ENCODE peak calls at places on chromosomes 5 and 9, in eight cellular contexts. One of them, this sample, is unnamed.

GRCh38 chr9:125166762-125167161 is 22.8 kb downstream of the PPP6C start:
- DNase-seq in GM23338: no peak
- DNase-seq in left ventricle myocardium inferior: no peak
- DNase-seq in ovary: no peak
- DNase-seq in upper lobe of right lung: no peak
- DNase-seq in PC-3: no peak
- DNase-seq in adrenal gland: no peak
- DNase-seq in stomach: no peak
- DNase-seq in this sample: no peak

GRCh38 chr9:78778843-78779486 is 482.0 kb downstream of the PSAT1 start:
- DNase-seq in GM23338: no peak
- DNase-seq in left ventricle myocardium inferior: no peak
- DNase-seq in ovary: no peak
- DNase-seq in upper lobe of right lung: no peak
- DNase-seq in PC-3: no peak
- DNase-seq in adrenal gland: no peak
- DNase-seq in stomach: no peak
- DNase-seq in this sample: no peak

GRCh38 chr5:72818866-72819534 is 2.5 kb downstream of the TNPO1 start:
- DNase-seq in GM23338: peak
- DNase-seq in left ventricle myocardium inferior: peak
- DNase-seq in ovary: peak
- DNase-seq in upper lobe of right lung: peak
- DNase-seq in PC-3: peak
- DNase-seq in adrenal gland: peak
- DNase-seq in stomach: peak
- DNase-seq in this sample: no peak

GRCh38 chr5:163790497-163790896 is 285.1 kb downstream of the MAT2B start:
- DNase-seq in GM23338: no peak
- DNase-seq in left ventricle myocardium inferior: no peak
- DNase-seq in ovary: no peak
- DNase-seq in upper lobe of right lung: no peak
- DNase-seq in PC-3: peak
- DNase-seq in adrenal gland: no peak
- DNase-seq in stomach: no peak
- DNase-seq in this sample: no peak

GRCh38 chr5:124628721-124629596 is 117.5 kb downstream of the ZNF608 start:
- DNase-seq in GM23338: no peak
- DNase-seq in left ventricle myocardium inferior: no peak
- DNase-seq in ovary: no peak
- DNase-seq in upper lobe of right lung: no peak
- DNase-seq in PC-3: peak
- DNase-seq in adrenal gland: peak
- DNase-seq in stomach: no peak
- DNase-seq in this sample: peak

GRCh38 chr5:14148890-14149671 is 5.9 kb downstream of the TRIO start:
- DNase-seq in GM23338: peak
- DNase-seq in left ventricle myocardium inferior: no peak
- DNase-seq in ovary: no peak
- DNase-seq in upper lobe of right lung: no peak
- DNase-seq in PC-3: no peak
- DNase-seq in adrenal gland: no peak
- DNase-seq in stomach: no peak
- DNase-seq in this sample: no peak

GRCh38 chr5:133824661-133825254 is 143.7 kb downstream of the C5orf15 start:
- DNase-seq in GM23338: no peak
- DNase-seq in left ventricle myocardium inferior: no peak
- DNase-seq in ovary: no peak
- DNase-seq in upper lobe of right lung: no peak
- DNase-seq in PC-3: no peak
- DNase-seq in adrenal gland: no peak
- DNase-seq in stomach: no peak
- DNase-seq in this sample: peak

GRCh38 chr5:82314964-82315728 is 37.0 kb upstream of the RPS23 start:
- DNase-seq in GM23338: no peak
- DNase-seq in left ventricle myocardium inferior: no peak
- DNase-seq in ovary: no peak
- DNase-seq in upper lobe of right lung: no peak
- DNase-seq in PC-3: no peak
- DNase-seq in adrenal gland: no peak
- DNase-seq in stomach: no peak
- DNase-seq in this sample: no peak

DNA sequence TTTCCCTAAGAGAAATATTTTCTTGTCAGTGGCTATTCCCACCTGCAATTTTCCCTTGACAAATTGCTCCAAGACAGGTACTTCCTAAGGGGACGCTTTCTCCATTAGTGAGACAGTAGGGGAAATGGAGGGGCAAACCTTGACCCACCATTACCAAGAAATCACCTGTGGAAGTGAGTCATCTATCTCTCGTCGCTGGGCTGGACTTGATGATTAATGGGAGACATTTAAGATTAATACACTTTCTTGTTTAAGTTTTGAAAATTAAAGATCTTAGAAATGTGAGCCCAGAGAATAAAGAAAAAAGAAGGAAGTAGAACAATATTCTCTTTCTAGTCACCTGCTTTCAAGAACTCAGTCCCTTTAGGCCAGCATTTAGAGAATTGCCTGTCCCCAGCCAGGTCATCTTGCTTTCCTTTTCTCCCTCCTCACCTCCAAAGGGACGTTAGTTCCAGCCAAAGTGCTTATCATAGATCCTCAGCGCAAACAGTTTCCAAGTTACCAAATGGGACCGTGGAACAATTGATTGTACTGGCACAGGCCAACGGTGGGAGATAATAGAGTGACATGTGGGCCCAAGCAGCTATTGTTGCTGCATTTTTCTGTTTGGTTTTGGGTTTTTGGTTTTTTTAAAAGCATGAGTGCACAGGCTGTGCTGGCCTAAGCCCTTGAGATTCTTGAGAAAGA is 284.4 kb downstream of the ENC1 start:
- DNase-seq in GM23338: no peak
- DNase-seq in left ventricle myocardium inferior: no peak
- DNase-seq in ovary: no peak
- DNase-seq in upper lobe of right lung: no peak
- DNase-seq in PC-3: peak
- DNase-seq in adrenal gland: no peak
- DNase-seq in stomach: no peak
- DNase-seq in this sample: no peak
- H3K4me3 ChIP-seq in GM23338: no peak
- H3K4me3 ChIP-seq in left ventricle myocardium inferior: no peak
- H3K4me3 ChIP-seq in ovary: no peak
- H3K4me3 ChIP-seq in upper lobe of right lung: no peak
- H3K4me3 ChIP-seq in PC-3: no peak
- H3K4me3 ChIP-seq in adrenal gland: no peak
- H3K4me3 ChIP-seq in stomach: no peak
- H3K4me3 ChIP-seq in this sample: no peak

GRCh38 chr9:34047864-34048729 is 590 bp downstream of the UBAP2 start:
- DNase-seq in GM23338: peak
- DNase-seq in left ventricle myocardium inferior: peak
- DNase-seq in ovary: no peak
- DNase-seq in upper lobe of right lung: peak
- DNase-seq in PC-3: peak
- DNase-seq in adrenal gland: peak
- DNase-seq in stomach: peak
- DNase-seq in this sample: no peak

GRCh38 chr9:34049630-34050384 is 1.1 kb upstream of the UBAP2 start:
- DNase-seq in GM23338: peak
- DNase-seq in left ventricle myocardium inferior: no peak
- DNase-seq in ovary: no peak
- DNase-seq in upper lobe of right lung: no peak
- DNase-seq in PC-3: no peak
- DNase-seq in adrenal gland: peak
- DNase-seq in stomach: peak
- DNase-seq in this sample: no peak

GRCh38 chr9:34045903-34046302 is 2.8 kb downstream of the UBAP2 start:
- DNase-seq in GM23338: no peak
- DNase-seq in left ventricle myocardium inferior: no peak
- DNase-seq in ovary: no peak
- DNase-seq in upper lobe of right lung: no peak
- DNase-seq in PC-3: no peak
- DNase-seq in adrenal gland: no peak
- DNase-seq in stomach: no peak
- DNase-seq in this sample: no peak

GRCh38 chr9:34046784-34047379 is 1.8 kb downstream of the UBAP2 start:
- DNase-seq in GM23338: peak
- DNase-seq in left ventricle myocardium inferior: no peak
- DNase-seq in ovary: no peak
- DNase-seq in upper lobe of right lung: no peak
- DNase-seq in PC-3: peak
- DNase-seq in adrenal gland: no peak
- DNase-seq in stomach: no peak
- DNase-seq in this sample: no peak

DNA sequence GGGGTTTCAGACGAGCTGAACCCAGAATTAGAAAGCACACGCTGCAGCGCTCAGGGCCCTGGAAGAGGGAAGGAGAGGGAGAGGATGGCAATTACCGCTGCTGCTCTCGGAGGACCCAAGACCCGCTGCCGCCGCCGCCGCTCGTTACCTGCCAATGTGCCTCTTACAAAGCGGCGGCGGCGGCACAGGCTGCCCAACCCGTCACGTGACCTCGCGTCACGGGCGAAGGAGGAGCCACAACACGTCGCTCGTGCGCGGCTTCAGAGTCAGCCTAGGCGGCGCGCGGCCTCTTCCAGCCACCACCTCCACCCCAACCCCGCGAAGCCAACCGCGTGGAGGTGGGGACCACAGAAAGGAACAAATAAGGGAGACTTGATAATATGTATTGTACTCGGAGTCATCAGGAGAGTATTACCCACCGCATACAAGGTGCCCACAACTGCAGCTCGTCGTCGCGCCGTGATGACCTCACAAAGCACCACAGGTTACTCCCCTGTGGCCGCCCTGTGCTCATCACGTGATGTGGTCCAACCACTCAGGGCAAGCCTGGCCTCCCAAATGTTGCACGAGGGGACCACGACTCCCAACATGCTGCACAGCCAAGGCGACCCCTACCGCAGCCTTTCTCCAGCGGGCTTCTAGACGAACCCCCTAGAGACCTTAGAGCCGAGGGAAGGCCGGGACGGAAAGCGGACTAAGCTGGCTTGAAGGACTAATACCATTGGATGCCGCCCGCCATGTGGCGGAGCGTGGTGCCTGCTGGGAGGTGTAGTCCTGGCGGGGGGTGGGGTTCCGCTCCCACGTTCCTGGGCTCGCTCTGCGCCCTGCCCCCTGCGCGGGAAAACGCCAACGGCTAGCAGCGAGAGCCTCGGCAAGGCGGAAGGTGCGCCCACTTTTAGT is at the start of gene UBAP2:
- DNase-seq in GM23338: peak
- DNase-seq in left ventricle myocardium inferior: peak
- DNase-seq in ovary: peak
- DNase-seq in upper lobe of right lung: peak
- DNase-seq in PC-3: peak
- DNase-seq in adrenal gland: peak
- DNase-seq in stomach: peak
- DNase-seq in this sample: peak
- TF ChIP-seq CTCF in GM23338: no peak
- TF ChIP-seq CTCF in left ventricle myocardium inferior: no peak
- TF ChIP-seq CTCF in ovary: peak
- TF ChIP-seq CTCF in upper lobe of right lung: no peak
- TF ChIP-seq CTCF in PC-3: no peak
- TF ChIP-seq CTCF in adrenal gland: peak
- TF ChIP-seq CTCF in stomach: no peak
- TF ChIP-seq CTCF in this sample: peak

DNA sequence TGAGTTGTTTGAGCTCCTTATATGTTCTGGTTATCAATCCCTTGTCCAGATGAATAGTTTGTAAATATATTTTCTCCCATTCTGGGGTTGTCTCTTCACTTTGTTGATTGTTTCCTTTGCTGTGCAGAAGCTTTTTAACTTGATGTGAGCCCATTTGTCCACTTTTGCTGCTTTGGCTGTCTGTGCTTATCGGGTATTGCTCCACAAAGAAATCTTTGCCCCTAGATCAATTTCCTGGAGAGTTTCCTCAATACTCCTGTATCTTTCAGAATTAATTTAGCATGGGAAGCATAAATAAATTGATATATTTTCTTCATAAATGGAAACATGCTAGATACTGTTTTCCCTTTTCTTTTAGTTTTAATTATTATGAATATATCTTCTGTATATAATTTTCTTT is 22.5 kb upstream of the CCL21 start:
- DNase-seq in GM23338: no peak
- DNase-seq in left ventricle myocardium inferior: no peak
- DNase-seq in ovary: no peak
- DNase-seq in upper lobe of right lung: no peak
- DNase-seq in PC-3: no peak
- DNase-seq in adrenal gland: no peak
- DNase-seq in stomach: no peak
- DNase-seq in this sample: no peak
- H3K27ac ChIP-seq in GM23338: no peak
- H3K27ac ChIP-seq in left ventricle myocardium inferior: no peak
- H3K27ac ChIP-seq in ovary: no peak
- H3K27ac ChIP-seq in upper lobe of right lung: no peak
- H3K27ac ChIP-seq in PC-3: no peak
- H3K27ac ChIP-seq in adrenal gland: no peak
- H3K27ac ChIP-seq in stomach: no peak
- H3K27ac ChIP-seq in this sample: no peak

GRCh38 chr9:91724068-91724440 is 226.0 kb downstream of the ROR2 start:
- DNase-seq in GM23338: no peak
- DNase-seq in left ventricle myocardium inferior: no peak
- DNase-seq in ovary: no peak
- DNase-seq in upper lobe of right lung: no peak
- DNase-seq in PC-3: no peak
- DNase-seq in adrenal gland: peak
- DNase-seq in stomach: no peak
- DNase-seq in this sample: no peak

GRCh38 chr9:91720313-91720712 is 229.7 kb downstream of the ROR2 start:
- DNase-seq in GM23338: no peak
- DNase-seq in left ventricle myocardium inferior: no peak
- DNase-seq in ovary: no peak
- DNase-seq in upper lobe of right lung: no peak
- DNase-seq in PC-3: no peak
- DNase-seq in adrenal gland: no peak
- DNase-seq in stomach: no peak
- DNase-seq in this sample: no peak

GRCh38 chr9:91723420-91724067 is 226.5 kb downstream of the ROR2 start:
- DNase-seq in GM23338: no peak
- DNase-seq in left ventricle myocardium inferior: no peak
- DNase-seq in ovary: no peak
- DNase-seq in upper lobe of right lung: no peak
- DNase-seq in PC-3: no peak
- DNase-seq in adrenal gland: no peak
- DNase-seq in stomach: no peak
- DNase-seq in this sample: no peak

GRCh38 chr9:91718071-91718470 is 232.0 kb downstream of the ROR2 start:
- DNase-seq in GM23338: no peak
- DNase-seq in left ventricle myocardium inferior: no peak
- DNase-seq in ovary: no peak
- DNase-seq in upper lobe of right lung: no peak
- DNase-seq in PC-3: no peak
- DNase-seq in adrenal gland: no peak
- DNase-seq in stomach: no peak
- DNase-seq in this sample: no peak

DNA sequence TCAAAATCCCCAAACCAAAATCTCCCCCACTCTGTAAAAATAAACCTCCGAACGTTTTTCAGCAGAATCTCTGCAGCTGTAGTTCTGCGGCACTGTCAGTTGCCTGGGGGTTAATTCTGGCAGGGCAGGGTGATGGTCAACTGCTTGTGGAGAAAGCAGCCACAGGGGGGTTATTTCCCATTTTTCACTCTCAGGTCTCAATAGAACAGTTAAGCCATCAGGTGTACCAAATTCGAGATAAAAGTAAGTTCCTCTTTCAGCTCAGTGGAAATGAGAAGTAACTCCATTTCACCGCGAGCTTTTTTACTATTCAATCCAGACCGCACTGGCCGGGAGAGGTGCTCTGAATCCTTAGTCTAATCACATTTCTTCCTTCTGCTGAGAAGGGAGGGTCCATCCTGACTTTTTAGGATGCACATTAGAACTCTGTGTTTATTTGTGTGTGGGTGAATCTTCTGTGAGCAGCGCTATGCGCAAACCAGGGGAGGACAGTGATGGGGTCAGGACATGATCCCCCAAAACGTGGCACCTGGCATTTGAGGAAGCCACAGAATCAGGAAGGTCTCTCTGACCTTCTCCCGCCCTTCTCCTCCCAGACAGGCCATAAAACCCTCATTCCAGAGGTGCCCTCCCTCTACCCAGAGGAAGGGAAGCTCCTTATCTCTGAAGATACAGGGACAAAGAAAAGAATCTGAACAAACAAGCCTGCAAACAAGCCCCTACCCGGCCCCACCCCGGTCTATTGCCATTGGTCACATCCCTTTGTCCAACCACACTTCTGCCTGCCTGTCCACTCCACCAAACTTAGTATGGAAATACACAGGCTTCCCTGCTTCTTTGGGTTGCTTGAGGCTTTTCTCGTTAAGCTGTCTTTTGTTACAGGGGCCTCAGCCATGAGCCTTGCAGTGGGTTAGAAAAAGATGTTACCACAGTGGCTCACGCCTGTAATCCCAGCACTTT is 229.0 kb downstream of the ROR2 start:
- DNase-seq in GM23338: no peak
- DNase-seq in left ventricle myocardium inferior: no peak
- DNase-seq in ovary: no peak
- DNase-seq in upper lobe of right lung: no peak
- DNase-seq in PC-3: no peak
- DNase-seq in adrenal gland: no peak
- DNase-seq in stomach: no peak
- DNase-seq in this sample: no peak
- H3K4me3 ChIP-seq in GM23338: no peak
- H3K4me3 ChIP-seq in left ventricle myocardium inferior: no peak
- H3K4me3 ChIP-seq in ovary: no peak
- H3K4me3 ChIP-seq in upper lobe of right lung: no peak
- H3K4me3 ChIP-seq in PC-3: no peak
- H3K4me3 ChIP-seq in adrenal gland: no peak
- H3K4me3 ChIP-seq in stomach: no peak
- H3K4me3 ChIP-seq in this sample: no peak

This sample was measured in kidney.